ENCODE peak calls at places on chromosome 4, in four cellular contexts. One of them, this sample, is unnamed.

GRCh38 chr4:128242601-128243000 is 45.0 kb downstream of the PGRMC2 start:
- DNase-seq in K562: no peak
- DNase-seq in GM12878: no peak
- DNase-seq in SK-N-SH: no peak
- DNase-seq in this sample: no peak

GRCh38 chr4:73729534-73730165 is 10.7 kb upstream of the CXCL8 start:
- DNase-seq in K562: peak
- DNase-seq in GM12878: no peak
- DNase-seq in SK-N-SH: peak
- DNase-seq in this sample: peak

GRCh38 chr4:37976991-37977470 is 16.8 kb downstream of the PTTG2 start:
- DNase-seq in SK-N-SH: peak
- DNase-seq in GM12878: no peak
- DNase-seq in K562: peak
- DNase-seq in this sample: peak

GRCh38 chr4:8182858-8183725 is 16.0 kb upstream of the SH3TC1 start:
- DNase-seq in GM12878: no peak
- DNase-seq in SK-N-SH: no peak
- DNase-seq in K562: peak
- DNase-seq in this sample: no peak

GRCh38 chr4:26826721-26827120 is 33.9 kb upstream of the STIM2 start:
- DNase-seq in SK-N-SH: no peak
- DNase-seq in GM12878: peak
- DNase-seq in K562: no peak
- DNase-seq in this sample: no peak

GRCh38 chr4:139725236-139725635 is 59.6 kb downstream of the MGST2 start:
- DNase-seq in SK-N-SH: no peak
- DNase-seq in GM12878: no peak
- DNase-seq in K562: no peak
- DNase-seq in this sample: no peak

GRCh38 chr4:8856835-8857590 is 14.6 kb downstream of the HMX1 start:
- DNase-seq in SK-N-SH: no peak
- DNase-seq in K562: no peak
- DNase-seq in GM12878: no peak
- DNase-seq in this sample: peak

GRCh38 chr4:127239902-127240575 is 392.7 kb upstream of the INTU start:
- DNase-seq in SK-N-SH: peak
- DNase-seq in GM12878: no peak
- DNase-seq in K562: no peak
- DNase-seq in this sample: no peak

GRCh38 chr4:67531349-67531748 is 14.0 kb downstream of the CENPC start:
- DNase-seq in GM12878: no peak
- DNase-seq in K562: no peak
- DNase-seq in SK-N-SH: no peak
- DNase-seq in this sample: no peak

GRCh38 chr4:113781439-113782040 is 20.0 kb upstream of the CAMK2D start:
- DNase-seq in K562: peak
- DNase-seq in GM12878: no peak
- DNase-seq in SK-N-SH: peak
- DNase-seq in this sample: no peak

GRCh38 chr4:146273204-146273901 is 59.0 kb downstream of the REELD1 start:
- DNase-seq in K562: no peak
- DNase-seq in SK-N-SH: no peak
- DNase-seq in GM12878: peak
- DNase-seq in this sample: no peak

GRCh38 chr4:140240237-140240636 is 86.3 kb upstream of the MAML3 start:
- DNase-seq in K562: no peak
- DNase-seq in SK-N-SH: no peak
- DNase-seq in GM12878: no peak
- DNase-seq in this sample: no peak

GRCh38 chr4:122898370-122899150 is 23.8 kb downstream of the NUDT6 start:
- DNase-seq in SK-N-SH: no peak
- DNase-seq in K562: no peak
- DNase-seq in GM12878: no peak
- DNase-seq in this sample: no peak

GRCh38 chr4:30847157-30847556 is 127.0 kb downstream of the PCDH7 start:
- DNase-seq in SK-N-SH: no peak
- DNase-seq in K562: no peak
- DNase-seq in GM12878: no peak
- DNase-seq in this sample: no peak

GRCh38 chr4:53267026-53267425 is 98.8 kb downstream of the SCFD2 start:
- DNase-seq in SK-N-SH: no peak
- DNase-seq in GM12878: no peak
- DNase-seq in K562: no peak
- DNase-seq in this sample: no peak

GRCh38 chr4:7044415-7044930 is 1.3 kb downstream of the TADA2B start:
- DNase-seq in SK-N-SH: no peak
- DNase-seq in GM12878: no peak
- DNase-seq in K562: no peak
- DNase-seq in this sample: no peak

GRCh38 chr4:188915175-188915574 is 775.9 kb downstream of the TRIML1 start:
- DNase-seq in GM12878: no peak
- DNase-seq in SK-N-SH: no peak
- DNase-seq in K562: no peak
- DNase-seq in this sample: no peak

GRCh38 chr4:150540959-150541360 is 41.0 kb upstream of the MAB21L2 start:
- DNase-seq in GM12878: no peak
- DNase-seq in K562: peak
- DNase-seq in SK-N-SH: no peak
- DNase-seq in this sample: no peak

GRCh38 chr4:39526283-39526682 is 956 bp downstream of the UGDH start:
- DNase-seq in SK-N-SH: peak
- DNase-seq in K562: no peak
- DNase-seq in GM12878: no peak
- DNase-seq in this sample: no peak

DNA sequence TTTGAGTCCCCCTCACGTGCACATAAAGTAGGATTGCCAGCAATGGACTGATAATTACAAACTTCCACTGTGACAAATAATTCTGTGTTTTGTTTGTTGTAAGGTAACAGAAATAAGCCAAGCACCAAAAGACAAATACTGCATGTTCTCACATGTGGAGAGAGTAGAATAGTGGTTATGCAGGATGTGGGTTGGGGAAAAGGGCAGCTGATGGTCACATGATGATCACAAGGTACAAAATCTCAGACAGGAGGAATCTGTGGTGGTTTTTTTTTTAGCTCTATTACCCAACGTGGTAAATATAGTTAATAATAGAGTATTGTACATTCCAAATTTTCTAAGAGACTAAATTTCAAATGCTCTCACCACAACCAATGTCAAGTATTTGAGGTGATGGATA is 182.3 kb downstream of the BANK1 start:
- DNase-seq in SK-N-SH: no peak
- DNase-seq in GM12878: no peak
- DNase-seq in K562: no peak
- DNase-seq in this sample: no peak
- TF ChIP-seq USF1 in SK-N-SH: peak
- TF ChIP-seq USF1 in GM12878: no peak
- TF ChIP-seq USF1 in K562: no peak
- TF ChIP-seq USF1 in this sample: no peak

GRCh38 chr4:85774000-85774399 is 299.1 kb downstream of the ARHGAP24 start:
- DNase-seq in K562: no peak
- DNase-seq in GM12878: no peak
- DNase-seq in SK-N-SH: no peak
- DNase-seq in this sample: no peak
- TF ChIP-seq USF1 in K562: no peak
- TF ChIP-seq USF1 in GM12878: no peak
- TF ChIP-seq USF1 in SK-N-SH: no peak
- TF ChIP-seq USF1 in this sample: peak

GRCh38 chr4:142850478-142850877 is 4.4 kb upstream of the INPP4B start:
- DNase-seq in SK-N-SH: peak
- DNase-seq in GM12878: no peak
- DNase-seq in K562: no peak
- DNase-seq in this sample: no peak

GRCh38 chr4:142846729-142847606 is 867 bp upstream of the INPP4B start:
- DNase-seq in GM12878: no peak
- DNase-seq in SK-N-SH: peak
- DNase-seq in K562: peak
- DNase-seq in this sample: peak

GRCh38 chr4:142845293-142846070 is 619 bp downstream of the INPP4B start:
- DNase-seq in SK-N-SH: peak
- DNase-seq in K562: no peak
- DNase-seq in GM12878: no peak
- DNase-seq in this sample: peak

GRCh38 chr4:142844782-142845181 is 1.3 kb downstream of the INPP4B start:
- DNase-seq in SK-N-SH: no peak
- DNase-seq in GM12878: no peak
- DNase-seq in K562: no peak
- DNase-seq in this sample: no peak

GRCh38 chr4:142846105-142846728 is at the start of gene INPP4B:
- DNase-seq in K562: no peak
- DNase-seq in GM12878: no peak
- DNase-seq in SK-N-SH: peak
- DNase-seq in this sample: peak
- TF ChIP-seq USF1 in K562: no peak
- TF ChIP-seq USF1 in GM12878: no peak
- TF ChIP-seq USF1 in SK-N-SH: no peak
- TF ChIP-seq USF1 in this sample: no peak

GRCh38 chr4:100170986-100171385 is 19.3 kb downstream of the DDIT4L start:
- DNase-seq in K562: no peak
- DNase-seq in GM12878: no peak
- DNase-seq in SK-N-SH: no peak
- DNase-seq in this sample: no peak
- TF ChIP-seq USF1 in K562: no peak
- TF ChIP-seq USF1 in GM12878: no peak
- TF ChIP-seq USF1 in SK-N-SH: no peak
- TF ChIP-seq USF1 in this sample: no peak

GRCh38 chr4:153465583-153465921 is 608 bp upstream of the TMEM131L start:
- DNase-seq in SK-N-SH: peak
- DNase-seq in K562: peak
- DNase-seq in GM12878: no peak
- DNase-seq in this sample: peak
- TF ChIP-seq USF1 in SK-N-SH: no peak
- TF ChIP-seq USF1 in K562: peak
- TF ChIP-seq USF1 in GM12878: no peak
- TF ChIP-seq USF1 in this sample: peak

GRCh38 chr4:72457158-72457557 is 111.9 kb downstream of the ADAMTS3 start:
- DNase-seq in SK-N-SH: no peak
- DNase-seq in K562: no peak
- DNase-seq in GM12878: no peak
- DNase-seq in this sample: no peak
- TF ChIP-seq USF1 in SK-N-SH: no peak
- TF ChIP-seq USF1 in K562: no peak
- TF ChIP-seq USF1 in GM12878: no peak
- TF ChIP-seq USF1 in this sample: no peak

GRCh38 chr4:169225812-169226211 is 44.9 kb downstream of the SH3RF1 start:
- DNase-seq in K562: no peak
- DNase-seq in GM12878: no peak
- DNase-seq in SK-N-SH: no peak
- DNase-seq in this sample: no peak
- TF ChIP-seq USF1 in K562: no peak
- TF ChIP-seq USF1 in GM12878: no peak
- TF ChIP-seq USF1 in SK-N-SH: no peak
- TF ChIP-seq USF1 in this sample: no peak

GRCh38 chr4:55868691-55869090 is 15.2 kb downstream of the EXOC1 start:
- DNase-seq in K562: no peak
- DNase-seq in SK-N-SH: no peak
- DNase-seq in GM12878: no peak
- DNase-seq in this sample: no peak
- TF ChIP-seq USF1 in K562: no peak
- TF ChIP-seq USF1 in SK-N-SH: no peak
- TF ChIP-seq USF1 in GM12878: no peak
- TF ChIP-seq USF1 in this sample: no peak

DNA sequence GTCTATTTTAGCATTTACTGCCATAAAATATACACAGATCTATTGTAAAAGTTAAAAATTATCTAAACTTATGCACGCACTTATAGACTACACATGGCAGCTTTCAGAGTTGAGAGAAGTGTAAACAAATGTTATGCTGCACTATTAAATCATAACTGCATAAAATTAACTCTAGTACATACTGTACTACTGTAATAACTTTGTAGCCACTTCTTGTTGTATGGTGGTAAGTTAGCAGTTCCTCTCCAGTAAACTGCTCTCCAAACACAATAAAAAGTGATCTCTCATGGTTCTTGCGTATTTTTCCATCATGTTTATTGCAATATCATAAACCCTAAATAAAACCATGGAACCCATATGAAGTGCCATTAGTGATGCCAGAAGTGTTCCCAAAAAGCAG is 9.6 kb downstream of the DDX60 start:
- DNase-seq in K562: no peak
- DNase-seq in GM12878: no peak
- DNase-seq in SK-N-SH: no peak
- DNase-seq in this sample: no peak
- TF ChIP-seq USF1 in K562: no peak
- TF ChIP-seq USF1 in GM12878: no peak
- TF ChIP-seq USF1 in SK-N-SH: no peak
- TF ChIP-seq USF1 in this sample: no peak

DNA sequence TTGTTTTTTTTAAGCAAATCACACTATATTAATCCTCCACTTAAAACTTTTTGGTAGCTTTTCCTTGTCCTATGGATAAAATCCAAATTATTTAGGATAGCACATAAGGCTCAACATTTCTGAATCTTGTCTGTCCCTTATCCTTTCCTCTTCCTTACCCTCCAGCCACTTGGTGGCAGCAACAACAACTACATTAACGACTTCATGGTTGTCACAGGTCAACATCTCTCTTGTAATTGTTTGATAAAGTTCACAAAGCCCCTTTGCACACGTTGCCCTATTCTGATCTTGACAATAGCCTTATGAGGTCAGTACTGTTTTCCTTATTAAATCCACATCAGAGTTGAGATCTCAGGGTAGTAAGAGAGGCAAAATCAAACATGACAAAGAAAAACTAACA is 269.0 kb upstream of the PABPC4L start:
- DNase-seq in SK-N-SH: no peak
- DNase-seq in GM12878: no peak
- DNase-seq in K562: peak
- DNase-seq in this sample: peak
- TF ChIP-seq USF1 in SK-N-SH: no peak
- TF ChIP-seq USF1 in GM12878: no peak
- TF ChIP-seq USF1 in K562: no peak
- TF ChIP-seq USF1 in this sample: no peak

This sample was measured in WTC11.